ENCODE peak calls at places on chromosomes 11 and 22, in six cellular contexts. M, A, R, U, S and P are unnamed samples.

GRCh38 chr22:16969508-16970327 is 38.3 kb downstream of the GAB4 start:
- DNase-seq in M (no peak), A (no peak), R (no peak), U (no peak), S (no peak), P (peak; percentile 14)

GRCh38 chr11:133659542-133660201 is 127.4 kb upstream of the OPCML start:
- DNase-seq in M (no peak), A (no peak), R (no peak), U (no peak), S (no peak), P (no peak)

GRCh38 chr11:116638463-116638862 is 134.3 kb downstream of the BUD13 start:
- DNase-seq in M (no peak), A (no peak), R (no peak), U (no peak), S (no peak), P (no peak)

GRCh38 chr11:2382927-2383822 is 6.1 kb downstream of the CD81 start:
- DNase-seq in M (no peak), A (no peak), R (peak; percentile 47), U (no peak), S (no peak), P (no peak)

GRCh38 chr22:46072030-46072881 is 78.1 kb upstream of the PPARA start:
- DNase-seq in M (no peak), A (no peak), R (peak; percentile 68), U (peak; percentile 60), S (no peak), P (peak; percentile 82)

GRCh38 chr11:112290462-112290894 is 29.8 kb upstream of the PLET1 start:
- DNase-seq in M (no peak), A (no peak), R (no peak), U (no peak), S (no peak), P (no peak)

GRCh38 chr22:37675930-37676571 is 615 bp downstream of the LGALS1 start:
- DNase-seq in M (no peak), A (no peak), R (peak; percentile 55), U (peak; percentile 41), S (no peak), P (no peak)

GRCh38 chr11:117440258-117440657 is 112.6 kb downstream of the CEP164 start:
- DNase-seq in M (no peak), A (no peak), R (no peak), U (no peak), S (no peak), P (no peak)

GRCh38 chr11:129251067-129251466 is 58.9 kb upstream of the ARHGAP32 start:
- DNase-seq in M (no peak), A (no peak), R (no peak), U (peak; percentile 26), S (no peak), P (no peak)

GRCh38 chr11:107998761-107999160 is 9.9 kb upstream of the CUL5 start:
- DNase-seq in M (no peak), A (no peak), R (no peak), U (no peak), S (no peak), P (no peak)

GRCh38 chr11:36431429-36432092 is 78.5 kb downstream of the TRAF6 start:
- DNase-seq in M (peak; percentile 93), A (no peak), R (no peak), U (peak; percentile 94), S (no peak), P (peak; percentile 27)

GRCh38 chr11:44083906-44084305 is 11.6 kb upstream of the EXT2 start:
- DNase-seq in M (no peak), A (no peak), R (no peak), U (no peak), S (no peak), P (no peak)

GRCh38 chr11:2963112-2963754 is 28.9 kb downstream of the NAP1L4 start:
- DNase-seq in M (no peak), A (no peak), R (no peak), U (no peak), S (no peak), P (no peak)

GRCh38 chr22:34281738-34282137 is 361.5 kb upstream of the LARGE1 start:
- DNase-seq in M (no peak), A (no peak), R (no peak), U (no peak), S (no peak), P (no peak)

GRCh38 chr11:19116315-19116970 is 525 bp upstream of the ZDHHC13 start:
- DNase-seq in M (no peak), A (no peak), R (no peak), U (peak; percentile 4), S (no peak), P (no peak)

GRCh38 chr22:46612904-46613605 is 7.1 kb upstream of the GRAMD4 start:
- DNase-seq in M (no peak), A (no peak), R (no peak), U (no peak), S (no peak), P (no peak)

GRCh38 chr22:46524203-46524740 is 13.1 kb downstream of the CELSR1 start:
- DNase-seq in M (no peak), A (no peak), R (no peak), U (no peak), S (no peak), P (no peak)

GRCh38 chr11:67506426-67507032 is 1.4 kb upstream of the PITPNM1 start:
- DNase-seq in M (no peak), A (no peak), R (peak; percentile 33), U (no peak), S (no peak), P (peak; percentile 43)

GRCh38 chr11:65960824-65961266 is 689 bp upstream of the SART1 start:
- DNase-seq in M (no peak), A (no peak), R (no peak), U (no peak), S (no peak), P (no peak)

GRCh38 chr11:95803973-95804372 is 13.7 kb downstream of the CEP57 start:
- DNase-seq in M (no peak), A (no peak), R (no peak), U (no peak), S (no peak), P (no peak)

GRCh38 chr11:15073361-15074205 is at the start of gene CALCB:
- DNase-seq in M (no peak), A (no peak), R (peak; percentile 53), U (peak; percentile 18), S (no peak), P (no peak)

GRCh38 chr22:45852826-45853225 is 124.1 kb downstream of the WNT7B start:
- DNase-seq in M (no peak), A (no peak), R (no peak), U (no peak), S (no peak), P (no peak)

GRCh38 chr11:96324912-96325311 is 18.1 kb downstream of the MAML2 start:
- DNase-seq in M (no peak), A (no peak), R (no peak), U (peak; percentile 95), S (no peak), P (no peak)

GRCh38 chr11:69014084-69014935 is 1.3 kb upstream of the MRGPRF start:
- DNase-seq in M (no peak), A (no peak), R (no peak), U (no peak), S (no peak), P (peak; percentile 44)

GRCh38 chr22:20432244-20432686 is 5.4 kb downstream of the SCARF2 start:
- DNase-seq in M (no peak), A (no peak), R (no peak), U (no peak), S (no peak), P (no peak)

GRCh38 chr22:24938741-24939341 is 7.7 kb downstream of the LHFPL7 start:
- DNase-seq in M (no peak), A (no peak), R (peak; percentile 41), U (peak; percentile 23), S (no peak), P (no peak)

GRCh38 chr22:33180371-33180770 is 122.2 kb upstream of the SYN3 start:
- DNase-seq in M (no peak), A (no peak), R (no peak), U (no peak), S (no peak), P (no peak)

GRCh38 chr11:15276616-15277015 is 161.9 kb downstream of the INSC start:
- DNase-seq in M (no peak), A (no peak), R (peak; percentile 6), U (peak; percentile 40), S (no peak), P (no peak)

GRCh38 chr11:89491141-89491690 is at the start of gene NOX4:
- DNase-seq in M (no peak), A (no peak), R (peak; percentile 22), U (peak; percentile 35), S (no peak), P (peak; percentile 30)

GRCh38 chr22:28005513-28005912 is 86.5 kb upstream of the PITPNB start:
- DNase-seq in M (no peak), A (no peak), R (no peak), U (no peak), S (no peak), P (no peak)

GRCh38 chr11:130181295-130182272 is 22.0 kb downstream of the ST14 start:
- DNase-seq in M (no peak), A (no peak), R (peak; percentile 75), U (peak; percentile 66), S (no peak), P (peak; percentile 56)

GRCh38 chr11:57647960-57648776 is 1.5 kb downstream of the YPEL4 start:
- DNase-seq in M (no peak), A (no peak), R (no peak), U (no peak), S (no peak), P (no peak)

GRCh38 chr22:22406445-22406844 is 102.1 kb downstream of the ZNF280B start:
- DNase-seq in M (no peak), A (no peak), R (no peak), U (no peak), S (no peak), P (no peak)

GRCh38 chr22:46446799-46447198 is 90.6 kb downstream of the CELSR1 start:
- DNase-seq in M (no peak), A (no peak), R (no peak), U (no peak), S (no peak), P (no peak)

GRCh38 chr11:84819561-84819960 is 807.6 kb downstream of the DLG2 start:
- DNase-seq in M (no peak), A (no peak), R (no peak), U (peak; percentile 26), S (no peak), P (no peak)

GRCh38 chr22:23121026-23121823 is 20.6 kb downstream of the RSPH14 start:
- DNase-seq in M (no peak), A (no peak), R (no peak), U (no peak), S (no peak), P (no peak)